ENCODE peak calls at places on chromosomes 16 and 17, in nine cellular contexts. One of them, this sample, is unnamed.

GRCh38 chr17:39114744-39115534 is 36.5 kb downstream of the PLXDC1 start:
- DNase-seq in stimulated activated CD4-positive, alpha-beta T cell treated with anti-CD3 and anti-CD28 coated beads, Interleukin-15, amount 100 ng/mL, for 1 hour: no peak
- DNase-seq in LoVo: no peak
- DNase-seq in stimulated activated CD8-positive, alpha-beta memory T cell treated with anti-CD3 and anti-CD28 coated beads, Interleukin-2, amount 100 ng/mL, for 1 hour: no peak
- DNase-seq in skeletal muscle cell: no peak
- DNase-seq in T follicular helper cell: no peak
- DNase-seq in HFFc6: peak
- DNase-seq in activated T-helper 1 cell treated with anti-CD3 and anti-CD28 coated beads, Interleukin-2, amount 50 U/mL, for 16 hours: no peak
- DNase-seq in NCI-H1105: no peak
- DNase-seq in this sample: peak

GRCh38 chr17:40122466-40122943 is 734 bp downstream of the MSL1 start:
- DNase-seq in NCI-H1105: no peak
- DNase-seq in T follicular helper cell: no peak
- DNase-seq in LoVo: peak
- DNase-seq in stimulated activated CD8-positive, alpha-beta memory T cell treated with anti-CD3 and anti-CD28 coated beads, Interleukin-2, amount 100 ng/mL, for 1 hour: no peak
- DNase-seq in skeletal muscle cell: no peak
- DNase-seq in activated T-helper 1 cell treated with anti-CD3 and anti-CD28 coated beads, Interleukin-2, amount 50 U/mL, for 16 hours: no peak
- DNase-seq in stimulated activated CD4-positive, alpha-beta T cell treated with anti-CD3 and anti-CD28 coated beads, Interleukin-15, amount 100 ng/mL, for 1 hour: no peak
- DNase-seq in HFFc6: peak
- DNase-seq in this sample: peak

GRCh38 chr17:57561072-57561861 is 183.8 kb downstream of the CCDC182 start:
- DNase-seq in skeletal muscle cell: no peak
- DNase-seq in NCI-H1105: no peak
- DNase-seq in stimulated activated CD8-positive, alpha-beta memory T cell treated with anti-CD3 and anti-CD28 coated beads, Interleukin-2, amount 100 ng/mL, for 1 hour: no peak
- DNase-seq in activated T-helper 1 cell treated with anti-CD3 and anti-CD28 coated beads, Interleukin-2, amount 50 U/mL, for 16 hours: no peak
- DNase-seq in stimulated activated CD4-positive, alpha-beta T cell treated with anti-CD3 and anti-CD28 coated beads, Interleukin-15, amount 100 ng/mL, for 1 hour: no peak
- DNase-seq in LoVo: no peak
- DNase-seq in HFFc6: no peak
- DNase-seq in T follicular helper cell: no peak
- DNase-seq in this sample: no peak

GRCh38 chr17:56812971-56813388 is 20.7 kb downstream of the C17orf67 start:
- DNase-seq in stimulated activated CD4-positive, alpha-beta T cell treated with anti-CD3 and anti-CD28 coated beads, Interleukin-15, amount 100 ng/mL, for 1 hour: no peak
- DNase-seq in stimulated activated CD8-positive, alpha-beta memory T cell treated with anti-CD3 and anti-CD28 coated beads, Interleukin-2, amount 100 ng/mL, for 1 hour: no peak
- DNase-seq in T follicular helper cell: no peak
- DNase-seq in HFFc6: no peak
- DNase-seq in LoVo: no peak
- DNase-seq in skeletal muscle cell: no peak
- DNase-seq in NCI-H1105: peak
- DNase-seq in activated T-helper 1 cell treated with anti-CD3 and anti-CD28 coated beads, Interleukin-2, amount 50 U/mL, for 16 hours: no peak
- DNase-seq in this sample: no peak

GRCh38 chr17:79003661-79004411 is 5.7 kb downstream of the CANT1 start:
- DNase-seq in activated T-helper 1 cell treated with anti-CD3 and anti-CD28 coated beads, Interleukin-2, amount 50 U/mL, for 16 hours: no peak
- DNase-seq in HFFc6: no peak
- DNase-seq in LoVo: no peak
- DNase-seq in stimulated activated CD8-positive, alpha-beta memory T cell treated with anti-CD3 and anti-CD28 coated beads, Interleukin-2, amount 100 ng/mL, for 1 hour: no peak
- DNase-seq in T follicular helper cell: no peak
- DNase-seq in stimulated activated CD4-positive, alpha-beta T cell treated with anti-CD3 and anti-CD28 coated beads, Interleukin-15, amount 100 ng/mL, for 1 hour: no peak
- DNase-seq in skeletal muscle cell: no peak
- DNase-seq in NCI-H1105: no peak
- DNase-seq in this sample: peak

GRCh38 chr17:79106958-79107357 is 32.3 kb downstream of the ENGASE start:
- DNase-seq in stimulated activated CD4-positive, alpha-beta T cell treated with anti-CD3 and anti-CD28 coated beads, Interleukin-15, amount 100 ng/mL, for 1 hour: no peak
- DNase-seq in T follicular helper cell: no peak
- DNase-seq in NCI-H1105: no peak
- DNase-seq in stimulated activated CD8-positive, alpha-beta memory T cell treated with anti-CD3 and anti-CD28 coated beads, Interleukin-2, amount 100 ng/mL, for 1 hour: no peak
- DNase-seq in LoVo: no peak
- DNase-seq in activated T-helper 1 cell treated with anti-CD3 and anti-CD28 coated beads, Interleukin-2, amount 50 U/mL, for 16 hours: no peak
- DNase-seq in HFFc6: no peak
- DNase-seq in skeletal muscle cell: no peak
- DNase-seq in this sample: no peak

GRCh38 chr17:79685121-79685520 is 45.6 kb upstream of the ENPP7 start:
- DNase-seq in NCI-H1105: no peak
- DNase-seq in LoVo: no peak
- DNase-seq in HFFc6: no peak
- DNase-seq in activated T-helper 1 cell treated with anti-CD3 and anti-CD28 coated beads, Interleukin-2, amount 50 U/mL, for 16 hours: no peak
- DNase-seq in T follicular helper cell: no peak
- DNase-seq in stimulated activated CD4-positive, alpha-beta T cell treated with anti-CD3 and anti-CD28 coated beads, Interleukin-15, amount 100 ng/mL, for 1 hour: no peak
- DNase-seq in stimulated activated CD8-positive, alpha-beta memory T cell treated with anti-CD3 and anti-CD28 coated beads, Interleukin-2, amount 100 ng/mL, for 1 hour: no peak
- DNase-seq in skeletal muscle cell: no peak
- DNase-seq in this sample: no peak

GRCh38 chr17:3594056-3594810 is 15.0 kb downstream of the TRPV1 start:
- DNase-seq in LoVo: no peak
- DNase-seq in HFFc6: no peak
- DNase-seq in activated T-helper 1 cell treated with anti-CD3 and anti-CD28 coated beads, Interleukin-2, amount 50 U/mL, for 16 hours: no peak
- DNase-seq in skeletal muscle cell: peak
- DNase-seq in stimulated activated CD4-positive, alpha-beta T cell treated with anti-CD3 and anti-CD28 coated beads, Interleukin-15, amount 100 ng/mL, for 1 hour: no peak
- DNase-seq in T follicular helper cell: no peak
- DNase-seq in NCI-H1105: no peak
- DNase-seq in stimulated activated CD8-positive, alpha-beta memory T cell treated with anti-CD3 and anti-CD28 coated beads, Interleukin-2, amount 100 ng/mL, for 1 hour: no peak
- DNase-seq in this sample: no peak

GRCh38 chr17:7438050-7438614 is 1.2 kb upstream of the FGF11 start:
- DNase-seq in LoVo: no peak
- DNase-seq in stimulated activated CD8-positive, alpha-beta memory T cell treated with anti-CD3 and anti-CD28 coated beads, Interleukin-2, amount 100 ng/mL, for 1 hour: no peak
- DNase-seq in NCI-H1105: no peak
- DNase-seq in HFFc6: no peak
- DNase-seq in T follicular helper cell: peak
- DNase-seq in stimulated activated CD4-positive, alpha-beta T cell treated with anti-CD3 and anti-CD28 coated beads, Interleukin-15, amount 100 ng/mL, for 1 hour: no peak
- DNase-seq in activated T-helper 1 cell treated with anti-CD3 and anti-CD28 coated beads, Interleukin-2, amount 50 U/mL, for 16 hours: no peak
- DNase-seq in skeletal muscle cell: no peak
- DNase-seq in this sample: no peak

GRCh38 chr17:62875296-62875695 is 67.2 kb upstream of the MARCHF10 start:
- DNase-seq in activated T-helper 1 cell treated with anti-CD3 and anti-CD28 coated beads, Interleukin-2, amount 50 U/mL, for 16 hours: no peak
- DNase-seq in stimulated activated CD8-positive, alpha-beta memory T cell treated with anti-CD3 and anti-CD28 coated beads, Interleukin-2, amount 100 ng/mL, for 1 hour: no peak
- DNase-seq in stimulated activated CD4-positive, alpha-beta T cell treated with anti-CD3 and anti-CD28 coated beads, Interleukin-15, amount 100 ng/mL, for 1 hour: no peak
- DNase-seq in NCI-H1105: no peak
- DNase-seq in skeletal muscle cell: no peak
- DNase-seq in LoVo: no peak
- DNase-seq in HFFc6: no peak
- DNase-seq in T follicular helper cell: no peak
- DNase-seq in this sample: no peak

GRCh38 chr17:12536472-12536871 is 129.2 kb upstream of the MYOCD start:
- DNase-seq in stimulated activated CD8-positive, alpha-beta memory T cell treated with anti-CD3 and anti-CD28 coated beads, Interleukin-2, amount 100 ng/mL, for 1 hour: no peak
- DNase-seq in HFFc6: peak
- DNase-seq in activated T-helper 1 cell treated with anti-CD3 and anti-CD28 coated beads, Interleukin-2, amount 50 U/mL, for 16 hours: no peak
- DNase-seq in T follicular helper cell: no peak
- DNase-seq in NCI-H1105: no peak
- DNase-seq in skeletal muscle cell: no peak
- DNase-seq in LoVo: no peak
- DNase-seq in stimulated activated CD4-positive, alpha-beta T cell treated with anti-CD3 and anti-CD28 coated beads, Interleukin-15, amount 100 ng/mL, for 1 hour: no peak
- DNase-seq in this sample: no peak

GRCh38 chr16:64654137-64654652 is 467.7 kb downstream of the CDH11 start:
- DNase-seq in T follicular helper cell: no peak
- DNase-seq in activated T-helper 1 cell treated with anti-CD3 and anti-CD28 coated beads, Interleukin-2, amount 50 U/mL, for 16 hours: no peak
- DNase-seq in stimulated activated CD4-positive, alpha-beta T cell treated with anti-CD3 and anti-CD28 coated beads, Interleukin-15, amount 100 ng/mL, for 1 hour: no peak
- DNase-seq in stimulated activated CD8-positive, alpha-beta memory T cell treated with anti-CD3 and anti-CD28 coated beads, Interleukin-2, amount 100 ng/mL, for 1 hour: no peak
- DNase-seq in HFFc6: peak
- DNase-seq in LoVo: no peak
- DNase-seq in NCI-H1105: no peak
- DNase-seq in skeletal muscle cell: peak
- DNase-seq in this sample: no peak

GRCh38 chr16:15829460-15829859 is 27.4 kb downstream of the MYH11 start:
- DNase-seq in LoVo: no peak
- DNase-seq in NCI-H1105: no peak
- DNase-seq in stimulated activated CD8-positive, alpha-beta memory T cell treated with anti-CD3 and anti-CD28 coated beads, Interleukin-2, amount 100 ng/mL, for 1 hour: no peak
- DNase-seq in T follicular helper cell: no peak
- DNase-seq in skeletal muscle cell: no peak
- DNase-seq in HFFc6: no peak
- DNase-seq in activated T-helper 1 cell treated with anti-CD3 and anti-CD28 coated beads, Interleukin-2, amount 50 U/mL, for 16 hours: no peak
- DNase-seq in stimulated activated CD4-positive, alpha-beta T cell treated with anti-CD3 and anti-CD28 coated beads, Interleukin-15, amount 100 ng/mL, for 1 hour: no peak
- DNase-seq in this sample: peak

GRCh38 chr17:45101883-45102811 is 30.2 kb downstream of the PLCD3 start:
- DNase-seq in stimulated activated CD4-positive, alpha-beta T cell treated with anti-CD3 and anti-CD28 coated beads, Interleukin-15, amount 100 ng/mL, for 1 hour: no peak
- DNase-seq in T follicular helper cell: no peak
- DNase-seq in HFFc6: no peak
- DNase-seq in activated T-helper 1 cell treated with anti-CD3 and anti-CD28 coated beads, Interleukin-2, amount 50 U/mL, for 16 hours: no peak
- DNase-seq in NCI-H1105: no peak
- DNase-seq in stimulated activated CD8-positive, alpha-beta memory T cell treated with anti-CD3 and anti-CD28 coated beads, Interleukin-2, amount 100 ng/mL, for 1 hour: no peak
- DNase-seq in LoVo: no peak
- DNase-seq in skeletal muscle cell: no peak
- DNase-seq in this sample: no peak

GRCh38 chr16:49350265-49351103 is 23.1 kb upstream of the C16orf78 start:
- DNase-seq in T follicular helper cell: peak
- DNase-seq in stimulated activated CD8-positive, alpha-beta memory T cell treated with anti-CD3 and anti-CD28 coated beads, Interleukin-2, amount 100 ng/mL, for 1 hour: no peak
- DNase-seq in skeletal muscle cell: peak
- DNase-seq in HFFc6: peak
- DNase-seq in LoVo: peak
- DNase-seq in stimulated activated CD4-positive, alpha-beta T cell treated with anti-CD3 and anti-CD28 coated beads, Interleukin-15, amount 100 ng/mL, for 1 hour: no peak
- DNase-seq in NCI-H1105: peak
- DNase-seq in activated T-helper 1 cell treated with anti-CD3 and anti-CD28 coated beads, Interleukin-2, amount 50 U/mL, for 16 hours: no peak
- DNase-seq in this sample: no peak

GRCh38 chr16:28163699-28164584 is 47.8 kb downstream of the XPO6 start:
- DNase-seq in T follicular helper cell: no peak
- DNase-seq in activated T-helper 1 cell treated with anti-CD3 and anti-CD28 coated beads, Interleukin-2, amount 50 U/mL, for 16 hours: no peak
- DNase-seq in LoVo: no peak
- DNase-seq in skeletal muscle cell: peak
- DNase-seq in HFFc6: no peak
- DNase-seq in stimulated activated CD4-positive, alpha-beta T cell treated with anti-CD3 and anti-CD28 coated beads, Interleukin-15, amount 100 ng/mL, for 1 hour: no peak
- DNase-seq in NCI-H1105: no peak
- DNase-seq in stimulated activated CD8-positive, alpha-beta memory T cell treated with anti-CD3 and anti-CD28 coated beads, Interleukin-2, amount 100 ng/mL, for 1 hour: no peak
- DNase-seq in this sample: no peak

GRCh38 chr16:2899564-2900072 is 12.1 kb upstream of the FLYWCH1 start:
- DNase-seq in stimulated activated CD4-positive, alpha-beta T cell treated with anti-CD3 and anti-CD28 coated beads, Interleukin-15, amount 100 ng/mL, for 1 hour: no peak
- DNase-seq in HFFc6: no peak
- DNase-seq in T follicular helper cell: no peak
- DNase-seq in LoVo: no peak
- DNase-seq in NCI-H1105: no peak
- DNase-seq in activated T-helper 1 cell treated with anti-CD3 and anti-CD28 coated beads, Interleukin-2, amount 50 U/mL, for 16 hours: no peak
- DNase-seq in stimulated activated CD8-positive, alpha-beta memory T cell treated with anti-CD3 and anti-CD28 coated beads, Interleukin-2, amount 100 ng/mL, for 1 hour: no peak
- DNase-seq in skeletal muscle cell: no peak
- DNase-seq in this sample: no peak

GRCh38 chr16:74770826-74771526 is 3.6 kb downstream of the FA2H start:
- DNase-seq in NCI-H1105: no peak
- DNase-seq in T follicular helper cell: no peak
- DNase-seq in activated T-helper 1 cell treated with anti-CD3 and anti-CD28 coated beads, Interleukin-2, amount 50 U/mL, for 16 hours: no peak
- DNase-seq in stimulated activated CD8-positive, alpha-beta memory T cell treated with anti-CD3 and anti-CD28 coated beads, Interleukin-2, amount 100 ng/mL, for 1 hour: no peak
- DNase-seq in LoVo: no peak
- DNase-seq in skeletal muscle cell: no peak
- DNase-seq in stimulated activated CD4-positive, alpha-beta T cell treated with anti-CD3 and anti-CD28 coated beads, Interleukin-15, amount 100 ng/mL, for 1 hour: no peak
- DNase-seq in HFFc6: no peak
- DNase-seq in this sample: no peak

GRCh38 chr17:81420769-81421462 is 25.7 kb downstream of the BAHCC1 start:
- DNase-seq in stimulated activated CD4-positive, alpha-beta T cell treated with anti-CD3 and anti-CD28 coated beads, Interleukin-15, amount 100 ng/mL, for 1 hour: no peak
- DNase-seq in LoVo: no peak
- DNase-seq in NCI-H1105: no peak
- DNase-seq in HFFc6: no peak
- DNase-seq in T follicular helper cell: no peak
- DNase-seq in activated T-helper 1 cell treated with anti-CD3 and anti-CD28 coated beads, Interleukin-2, amount 50 U/mL, for 16 hours: no peak
- DNase-seq in skeletal muscle cell: no peak
- DNase-seq in stimulated activated CD8-positive, alpha-beta memory T cell treated with anti-CD3 and anti-CD28 coated beads, Interleukin-2, amount 100 ng/mL, for 1 hour: no peak
- DNase-seq in this sample: no peak

GRCh38 chr17:43556292-43556691 is 10.2 kb upstream of the ETV4 start:
- DNase-seq in T follicular helper cell: no peak
- DNase-seq in LoVo: peak
- DNase-seq in HFFc6: peak
- DNase-seq in stimulated activated CD4-positive, alpha-beta T cell treated with anti-CD3 and anti-CD28 coated beads, Interleukin-15, amount 100 ng/mL, for 1 hour: no peak
- DNase-seq in activated T-helper 1 cell treated with anti-CD3 and anti-CD28 coated beads, Interleukin-2, amount 50 U/mL, for 16 hours: no peak
- DNase-seq in skeletal muscle cell: no peak
- DNase-seq in stimulated activated CD8-positive, alpha-beta memory T cell treated with anti-CD3 and anti-CD28 coated beads, Interleukin-2, amount 100 ng/mL, for 1 hour: no peak
- DNase-seq in NCI-H1105: no peak
- DNase-seq in this sample: peak

GRCh38 chr16:9262941-9263340 is 171.5 kb downstream of the HAPSTR1 start:
- DNase-seq in skeletal muscle cell: no peak
- DNase-seq in stimulated activated CD4-positive, alpha-beta T cell treated with anti-CD3 and anti-CD28 coated beads, Interleukin-15, amount 100 ng/mL, for 1 hour: no peak
- DNase-seq in T follicular helper cell: no peak
- DNase-seq in LoVo: no peak
- DNase-seq in activated T-helper 1 cell treated with anti-CD3 and anti-CD28 coated beads, Interleukin-2, amount 50 U/mL, for 16 hours: no peak
- DNase-seq in HFFc6: no peak
- DNase-seq in stimulated activated CD8-positive, alpha-beta memory T cell treated with anti-CD3 and anti-CD28 coated beads, Interleukin-2, amount 100 ng/mL, for 1 hour: no peak
- DNase-seq in NCI-H1105: no peak
- DNase-seq in this sample: no peak

GRCh38 chr16:83814654-83814985 is 6.8 kb downstream of the HSBP1 start:
- DNase-seq in activated T-helper 1 cell treated with anti-CD3 and anti-CD28 coated beads, Interleukin-2, amount 50 U/mL, for 16 hours: no peak
- DNase-seq in T follicular helper cell: no peak
- DNase-seq in stimulated activated CD4-positive, alpha-beta T cell treated with anti-CD3 and anti-CD28 coated beads, Interleukin-15, amount 100 ng/mL, for 1 hour: no peak
- DNase-seq in skeletal muscle cell: no peak
- DNase-seq in stimulated activated CD8-positive, alpha-beta memory T cell treated with anti-CD3 and anti-CD28 coated beads, Interleukin-2, amount 100 ng/mL, for 1 hour: no peak
- DNase-seq in NCI-H1105: no peak
- DNase-seq in HFFc6: no peak
- DNase-seq in LoVo: no peak
- DNase-seq in this sample: no peak

GRCh38 chr17:79138826-79139225 is 64.2 kb downstream of the ENGASE start:
- DNase-seq in NCI-H1105: no peak
- DNase-seq in T follicular helper cell: no peak
- DNase-seq in HFFc6: no peak
- DNase-seq in stimulated activated CD8-positive, alpha-beta memory T cell treated with anti-CD3 and anti-CD28 coated beads, Interleukin-2, amount 100 ng/mL, for 1 hour: no peak
- DNase-seq in stimulated activated CD4-positive, alpha-beta T cell treated with anti-CD3 and anti-CD28 coated beads, Interleukin-15, amount 100 ng/mL, for 1 hour: no peak
- DNase-seq in activated T-helper 1 cell treated with anti-CD3 and anti-CD28 coated beads, Interleukin-2, amount 50 U/mL, for 16 hours: no peak
- DNase-seq in skeletal muscle cell: no peak
- DNase-seq in LoVo: no peak
- DNase-seq in this sample: no peak

GRCh38 chr17:45951941-45952340 is 47.1 kb upstream of the STH start:
- DNase-seq in HFFc6: no peak
- DNase-seq in stimulated activated CD8-positive, alpha-beta memory T cell treated with anti-CD3 and anti-CD28 coated beads, Interleukin-2, amount 100 ng/mL, for 1 hour: no peak
- DNase-seq in skeletal muscle cell: no peak
- DNase-seq in activated T-helper 1 cell treated with anti-CD3 and anti-CD28 coated beads, Interleukin-2, amount 50 U/mL, for 16 hours: no peak
- DNase-seq in T follicular helper cell: no peak
- DNase-seq in stimulated activated CD4-positive, alpha-beta T cell treated with anti-CD3 and anti-CD28 coated beads, Interleukin-15, amount 100 ng/mL, for 1 hour: no peak
- DNase-seq in NCI-H1105: no peak
- DNase-seq in LoVo: no peak
- DNase-seq in this sample: no peak

GRCh38 chr17:12549499-12549901 is 116.2 kb upstream of the MYOCD start:
- DNase-seq in stimulated activated CD8-positive, alpha-beta memory T cell treated with anti-CD3 and anti-CD28 coated beads, Interleukin-2, amount 100 ng/mL, for 1 hour: no peak
- DNase-seq in HFFc6: peak
- DNase-seq in stimulated activated CD4-positive, alpha-beta T cell treated with anti-CD3 and anti-CD28 coated beads, Interleukin-15, amount 100 ng/mL, for 1 hour: no peak
- DNase-seq in LoVo: no peak
- DNase-seq in activated T-helper 1 cell treated with anti-CD3 and anti-CD28 coated beads, Interleukin-2, amount 50 U/mL, for 16 hours: no peak
- DNase-seq in T follicular helper cell: no peak
- DNase-seq in skeletal muscle cell: no peak
- DNase-seq in NCI-H1105: no peak
- DNase-seq in this sample: no peak

GRCh38 chr16:81493755-81494433 is 49.3 kb downstream of the CMIP start:
- DNase-seq in activated T-helper 1 cell treated with anti-CD3 and anti-CD28 coated beads, Interleukin-2, amount 50 U/mL, for 16 hours: no peak
- DNase-seq in NCI-H1105: no peak
- DNase-seq in skeletal muscle cell: peak
- DNase-seq in LoVo: peak
- DNase-seq in stimulated activated CD8-positive, alpha-beta memory T cell treated with anti-CD3 and anti-CD28 coated beads, Interleukin-2, amount 100 ng/mL, for 1 hour: no peak
- DNase-seq in stimulated activated CD4-positive, alpha-beta T cell treated with anti-CD3 and anti-CD28 coated beads, Interleukin-15, amount 100 ng/mL, for 1 hour: no peak
- DNase-seq in HFFc6: peak
- DNase-seq in T follicular helper cell: no peak
- DNase-seq in this sample: no peak

GRCh38 chr16:77041468-77041867 is 149.5 kb upstream of the MON1B start:
- DNase-seq in activated T-helper 1 cell treated with anti-CD3 and anti-CD28 coated beads, Interleukin-2, amount 50 U/mL, for 16 hours: no peak
- DNase-seq in stimulated activated CD4-positive, alpha-beta T cell treated with anti-CD3 and anti-CD28 coated beads, Interleukin-15, amount 100 ng/mL, for 1 hour: no peak
- DNase-seq in stimulated activated CD8-positive, alpha-beta memory T cell treated with anti-CD3 and anti-CD28 coated beads, Interleukin-2, amount 100 ng/mL, for 1 hour: no peak
- DNase-seq in skeletal muscle cell: no peak
- DNase-seq in NCI-H1105: no peak
- DNase-seq in HFFc6: no peak
- DNase-seq in T follicular helper cell: no peak
- DNase-seq in LoVo: no peak
- DNase-seq in this sample: no peak

GRCh38 chr16:85583491-85584181 is 29.5 kb upstream of the GSE1 start:
- DNase-seq in stimulated activated CD4-positive, alpha-beta T cell treated with anti-CD3 and anti-CD28 coated beads, Interleukin-15, amount 100 ng/mL, for 1 hour: no peak
- DNase-seq in HFFc6: peak
- DNase-seq in skeletal muscle cell: peak
- DNase-seq in NCI-H1105: no peak
- DNase-seq in activated T-helper 1 cell treated with anti-CD3 and anti-CD28 coated beads, Interleukin-2, amount 50 U/mL, for 16 hours: no peak
- DNase-seq in LoVo: no peak
- DNase-seq in stimulated activated CD8-positive, alpha-beta memory T cell treated with anti-CD3 and anti-CD28 coated beads, Interleukin-2, amount 100 ng/mL, for 1 hour: no peak
- DNase-seq in T follicular helper cell: no peak
- DNase-seq in this sample: no peak

GRCh38 chr17:42743595-42744282 is 1.1 kb downstream of the EZH1 start:
- DNase-seq in LoVo: no peak
- DNase-seq in stimulated activated CD8-positive, alpha-beta memory T cell treated with anti-CD3 and anti-CD28 coated beads, Interleukin-2, amount 100 ng/mL, for 1 hour: no peak
- DNase-seq in HFFc6: no peak
- DNase-seq in NCI-H1105: no peak
- DNase-seq in skeletal muscle cell: no peak
- DNase-seq in stimulated activated CD4-positive, alpha-beta T cell treated with anti-CD3 and anti-CD28 coated beads, Interleukin-15, amount 100 ng/mL, for 1 hour: no peak
- DNase-seq in activated T-helper 1 cell treated with anti-CD3 and anti-CD28 coated beads, Interleukin-2, amount 50 U/mL, for 16 hours: no peak
- DNase-seq in T follicular helper cell: no peak
- DNase-seq in this sample: no peak

GRCh38 chr17:80204626-80205468 is 15.3 kb downstream of the SGSH start:
- DNase-seq in HFFc6: no peak
- DNase-seq in activated T-helper 1 cell treated with anti-CD3 and anti-CD28 coated beads, Interleukin-2, amount 50 U/mL, for 16 hours: no peak
- DNase-seq in stimulated activated CD4-positive, alpha-beta T cell treated with anti-CD3 and anti-CD28 coated beads, Interleukin-15, amount 100 ng/mL, for 1 hour: no peak
- DNase-seq in stimulated activated CD8-positive, alpha-beta memory T cell treated with anti-CD3 and anti-CD28 coated beads, Interleukin-2, amount 100 ng/mL, for 1 hour: no peak
- DNase-seq in skeletal muscle cell: no peak
- DNase-seq in LoVo: no peak
- DNase-seq in NCI-H1105: no peak
- DNase-seq in T follicular helper cell: no peak
- DNase-seq in this sample: no peak

GRCh38 chr16:1330260-1330914 is 3.1 kb upstream of the BAIAP3 start:
- DNase-seq in HFFc6: no peak
- DNase-seq in T follicular helper cell: no peak
- DNase-seq in activated T-helper 1 cell treated with anti-CD3 and anti-CD28 coated beads, Interleukin-2, amount 50 U/mL, for 16 hours: no peak
- DNase-seq in NCI-H1105: no peak
- DNase-seq in stimulated activated CD8-positive, alpha-beta memory T cell treated with anti-CD3 and anti-CD28 coated beads, Interleukin-2, amount 100 ng/mL, for 1 hour: no peak
- DNase-seq in LoVo: no peak
- DNase-seq in stimulated activated CD4-positive, alpha-beta T cell treated with anti-CD3 and anti-CD28 coated beads, Interleukin-15, amount 100 ng/mL, for 1 hour: no peak
- DNase-seq in skeletal muscle cell: no peak
- DNase-seq in this sample: no peak

This sample was measured in sigmoid colon.